ENCODE peak calls at places on chromosomes 5 and 9, in seven cellular contexts. Z is IMR-90, R is mesendoderm, A is mesenchymal stem cell, B is trophoblast cell, U is H9, S is H1. O is an unnamed sample.
A peak's percentile ranks its signal among the peaks of the same experiment; 100 is the strongest.

GRCh38 chr5:90983148-90983547 is 400.0 kb downstream of the ARRDC3 start:
- DNase-seq in S (no peak), A (peak; percentile 93), B (peak; percentile 93), U (no peak), R (no peak), Z (peak; percentile 84), O (no peak)

GRCh38 chr5:125446986-125447385 is 700.5 kb upstream of the ZNF608 start:
- DNase-seq in Z (peak; percentile 86), A (peak; percentile 59), U (no peak), S (no peak), B (no peak), R (no peak), O (no peak)

GRCh38 chr5:122169350-122170103 is 40.2 kb downstream of the ZNF474 start:
- DNase-seq in B (no peak), R (no peak), A (no peak), U (no peak), Z (no peak), S (no peak), O (no peak)

GRCh38 chr5:135545115-135545514 is 9.4 kb upstream of the NEUROG1 start:
- DNase-seq in U (no peak), Z (no peak), B (no peak), R (peak; percentile 32), S (no peak), A (no peak), O (no peak)

GRCh38 chr5:150059623-150060022 is 26.7 kb downstream of the CSF1R start:
- DNase-seq in Z (no peak), S (no peak), R (no peak), U (no peak), B (no peak), A (no peak), O (no peak)

GRCh38 chr9:111728617-111729366 is 65.9 kb downstream of the SHOC1 start:
- DNase-seq in Z (peak; percentile 97), U (no peak), R (no peak), S (no peak), B (peak; percentile 14), A (peak; percentile 73), O (no peak)

GRCh38 chr5:1201327-1202025 is at the start of gene SLC6A19:
- DNase-seq in B (no peak), Z (no peak), A (no peak), R (no peak), U (no peak), S (no peak), O (no peak)

GRCh38 chr5:140549237-140550144 is 2.0 kb downstream of the EIF4EBP3 start:
- DNase-seq in U (no peak), R (no peak), Z (peak; percentile 41), S (no peak), A (peak; percentile 75), B (peak; percentile 18), O (no peak)

GRCh38 chr5:16603701-16604100 is 13.1 kb downstream of the RETREG1 start:
- DNase-seq in U (no peak), S (no peak), R (no peak), A (no peak), Z (no peak), B (no peak), O (no peak)

GRCh38 chr9:74117731-74118130 is 379.4 kb upstream of the RORB start:
- DNase-seq in B (no peak), U (no peak), A (no peak), R (no peak), S (no peak), Z (no peak), O (no peak)

GRCh38 chr5:66010476-66010875 is 84.1 kb downstream of the ERBIN start:
- DNase-seq in S (no peak), Z (peak; percentile 39), A (no peak), R (no peak), U (no peak), B (no peak), O (no peak)

GRCh38 chr5:65730910-65731309 is 8.9 kb downstream of the NLN start:
- DNase-seq in S (no peak), U (no peak), A (no peak), R (no peak), Z (peak; percentile 46), B (no peak), O (no peak)

GRCh38 chr5:122313001-122313402 is 965 bp downstream of the SNCAIP start:
- DNase-seq in Z (peak; percentile 54), R (no peak), S (no peak), U (no peak), A (peak; percentile 59), B (peak; percentile 15), O (peak; percentile 17)

GRCh38 chr5:134240421-134240962 is 14.6 kb upstream of the PPP2CA start:
- DNase-seq in A (peak; percentile 78), S (no peak), U (no peak), R (no peak), B (no peak), Z (peak; percentile 90), O (no peak)

GRCh38 chr9:114225534-114226288 is 70.4 kb downstream of the COL27A1 start:
- DNase-seq in U (no peak), B (no peak), S (no peak), A (peak; percentile 77), R (no peak), Z (peak; percentile 67), O (no peak)

GRCh38 chr9:86515221-86515620 is 161.0 kb upstream of the TUT7 start:
- DNase-seq in Z (no peak), B (peak; percentile 59), A (no peak), U (no peak), S (no peak), R (no peak), O (no peak)

GRCh38 chr5:3175416-3175815 is 420.2 kb upstream of the IRX1 start:
- DNase-seq in U (no peak), R (no peak), B (no peak), S (no peak), A (no peak), Z (no peak), O (no peak)

GRCh38 chr5:172443441-172444109 is 10.8 kb downstream of the SH3PXD2B start:
- DNase-seq in U (no peak), S (no peak), B (peak; percentile 94), A (peak; percentile 86), R (no peak), Z (peak; percentile 98), O (no peak)

GRCh38 chr5:1874820-1875219 is 7.9 kb downstream of the IRX4 start:
- DNase-seq in U (no peak), A (no peak), B (no peak), R (peak; percentile 37), Z (no peak), S (no peak), O (no peak)

GRCh38 chr5:142640316-142641005 is 45.4 kb downstream of the FGF1 start:
- DNase-seq in U (no peak), Z (no peak), R (peak; percentile 55), S (no peak), A (no peak), B (no peak), O (no peak)

GRCh38 chr5:148499461-148499860 is 115.7 kb downstream of the FBXO38 start:
- DNase-seq in Z (peak; percentile 15), B (no peak), A (no peak), U (no peak), R (no peak), S (no peak), O (no peak)

GRCh38 chr5:96823900-96824351 is 16.2 kb upstream of the ERAP1 start:
- DNase-seq in U (no peak), A (peak; percentile 86), Z (peak; percentile 87), S (no peak), B (peak; percentile 94), R (no peak), O (no peak)

DNA sequence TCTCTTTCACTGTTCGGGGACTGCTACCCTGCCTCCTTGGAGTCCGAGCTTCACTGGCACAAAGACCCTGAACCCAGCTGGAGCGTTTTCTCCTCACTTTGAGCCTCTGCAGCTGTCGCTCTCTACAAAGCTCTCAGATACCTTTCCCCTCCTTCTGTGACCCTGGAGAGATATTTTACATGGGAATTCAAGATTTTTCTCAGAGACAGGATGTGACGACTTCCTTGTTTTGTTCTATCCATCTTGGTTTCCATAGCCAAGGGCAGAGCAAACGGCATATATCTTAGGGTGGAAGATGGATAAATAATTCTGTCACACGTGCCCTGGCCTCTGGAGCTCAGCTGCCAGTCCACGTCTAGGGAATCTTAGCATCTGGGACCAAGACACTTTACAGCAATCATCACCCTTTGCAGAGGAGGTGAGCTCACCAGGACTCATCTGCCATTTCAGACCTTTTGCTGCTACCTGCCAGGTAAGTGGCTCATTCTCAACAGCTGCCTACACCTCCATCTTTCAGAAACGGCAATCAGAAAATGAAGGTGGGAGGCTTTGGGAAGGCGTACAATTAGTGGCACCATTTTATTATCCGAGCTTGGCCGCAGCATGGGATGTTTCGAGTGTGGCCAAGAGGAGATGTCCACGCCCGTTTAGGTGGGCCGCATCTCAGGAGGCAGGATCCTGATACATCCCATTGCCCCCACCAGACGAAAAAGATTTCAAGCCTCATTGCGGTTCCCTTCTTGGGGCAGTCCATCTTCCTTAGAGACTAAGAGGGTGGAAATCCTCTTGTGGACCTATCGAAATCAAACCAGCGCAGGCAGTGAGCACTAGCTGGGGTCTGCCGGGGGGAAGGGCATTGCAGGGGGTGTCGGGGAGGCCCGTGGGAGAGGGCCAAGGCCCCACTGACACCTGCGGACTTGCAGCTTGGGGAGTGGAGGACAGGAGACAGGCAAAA is at the start of gene BTNL9:
- DNase-seq in Z (no peak), S (no peak), A (no peak), R (no peak), B (no peak), U (no peak), O (no peak)
- H4K8ac ChIP-seq in Z (no peak within 1 kb of the TSS), S (no peak within 1 kb of the TSS), A (no peak within 1 kb of the TSS), R (no peak within 1 kb of the TSS), B (no peak within 1 kb of the TSS), U (no peak within 1 kb of the TSS), O (no peak within 1 kb of the TSS)

GRCh38 chr9:131464354-131465000 is 38.2 kb upstream of the POMT1 start:
- DNase-seq in S (no peak), B (no peak), Z (no peak), A (no peak), R (no peak), U (no peak), O (no peak)
- H4K8ac ChIP-seq in S (no peak overlapping the region), B (no peak overlapping the region), Z (no peak overlapping the region), A (no peak overlapping the region), R (no peak overlapping the region), U (no peak overlapping the region), O (no peak overlapping the region)

GRCh38 chr9:110175275-110175968 is 32.5 kb downstream of the C9orf152 start:
- DNase-seq in B (peak; percentile 18), A (no peak), U (no peak), S (no peak), R (no peak), Z (no peak), O (no peak)
- H4K8ac ChIP-seq in B (no peak overlapping the region), A (no peak overlapping the region), U (no peak overlapping the region), S (no peak overlapping the region), R (no peak overlapping the region), Z (no peak overlapping the region), O (no peak overlapping the region)

GRCh38 chr9:109341561-109341960 is 20.7 kb upstream of the EPB41L4B start:
- DNase-seq in A (no peak), R (no peak), U (no peak), B (peak; percentile 7), Z (no peak), S (no peak), O (no peak)

GRCh38 chr9:109349431-109349846 is 28.6 kb upstream of the EPB41L4B start:
- DNase-seq in Z (peak; percentile 89), S (no peak), U (no peak), R (no peak), B (no peak), A (peak; percentile 32), O (no peak)

GRCh38 chr9:109342878-109343277 is 22.0 kb upstream of the EPB41L4B start:
- DNase-seq in B (no peak), S (no peak), U (no peak), Z (no peak), A (no peak), R (no peak), O (no peak)

GRCh38 chr9:109351032-109351431 is 30.2 kb upstream of the EPB41L4B start:
- DNase-seq in R (peak; percentile 63), S (no peak), Z (no peak), A (no peak), B (no peak), U (no peak), O (no peak)

GRCh38 chr9:109346904-109347303 is 26.0 kb upstream of the EPB41L4B start:
- DNase-seq in B (no peak), R (peak; percentile 77), A (no peak), Z (no peak), S (no peak), U (no peak), O (no peak)
- H4K8ac ChIP-seq in B (no peak overlapping the region), R (no peak overlapping the region), A (no peak overlapping the region), Z (no peak overlapping the region), S (no peak overlapping the region), U (no peak overlapping the region), O (no peak overlapping the region)